ENCODE peak calls at places on chromosome 2, in eight cellular contexts. W, Q, V, D, T, H, X and Y are unnamed samples.

GRCh38 chr2:104853926-104854506 is at the start of gene POU3F3:
- DNase-seq in D (peak), V (no peak), W (peak), T (peak), Q (peak), H (peak), X (peak), Y (no peak)

GRCh38 chr2:38778686-38779082 is 674 bp downstream of the GEMIN6 start:
- DNase-seq in Q (no peak), W (no peak), X (no peak), D (no peak), H (no peak), T (no peak), V (no peak), Y (no peak)

GRCh38 chr2:176170606-176171005 is 13.5 kb downstream of the HOXD3 start:
- DNase-seq in V (no peak), T (no peak), D (no peak), H (no peak), X (no peak), W (no peak), Q (no peak), Y (no peak)

GRCh38 chr2:43484323-43484930 is 111.4 kb downstream of the THADA start:
- DNase-seq in X (peak), V (peak), H (peak), Q (no peak), D (no peak), T (peak), W (no peak), Y (peak)

GRCh38 chr2:240301256-240301795 is 134.1 kb upstream of the GPC1 start:
- DNase-seq in H (no peak), Q (peak), W (no peak), V (no peak), T (no peak), X (no peak), D (peak), Y (no peak)

GRCh38 chr2:220192994-220193753 is 565.7 kb downstream of the SLC4A3 start:
- DNase-seq in T (peak), V (peak), X (no peak), Q (no peak), H (no peak), D (no peak), W (no peak), Y (no peak)

GRCh38 chr2:54968561-54969218 is 81.6 kb downstream of the RTN4 start:
- DNase-seq in T (no peak), H (no peak), V (no peak), Q (no peak), D (no peak), X (no peak), W (no peak), Y (no peak)

GRCh38 chr2:240259924-240260529 is 119.6 kb upstream of the OTOS start:
- DNase-seq in X (no peak), D (no peak), H (no peak), W (no peak), T (no peak), V (no peak), Q (no peak), Y (no peak)

GRCh38 chr2:60976875-60977561 is 40.5 kb upstream of the PEX13 start:
- DNase-seq in T (no peak), X (no peak), V (no peak), D (no peak), W (no peak), Q (no peak), H (no peak), Y (no peak)

GRCh38 chr2:104872034-104872865 is 18.3 kb downstream of the POU3F3 start:
- DNase-seq in V (no peak), Q (peak), T (peak), H (no peak), W (peak), D (no peak), X (peak), Y (no peak)

GRCh38 chr2:21640046-21640445 is 516.3 kb downstream of the TDRD15 start:
- DNase-seq in D (no peak), T (no peak), X (no peak), W (no peak), Q (no peak), H (no peak), V (no peak), Y (no peak)

GRCh38 chr2:68722712-68723111 is 11.9 kb upstream of the ARHGAP25 start:
- DNase-seq in W (no peak), X (no peak), H (no peak), T (no peak), Q (peak), V (no peak), D (no peak), Y (no peak)

GRCh38 chr2:161237397-161238263 is 70.6 kb upstream of the PSMD14 start:
- DNase-seq in W (no peak), T (peak), D (no peak), Q (peak), X (peak), H (peak), V (peak), Y (no peak)

GRCh38 chr2:15367205-15367604 is 193.9 kb downstream of the NBAS start:
- DNase-seq in D (no peak), W (no peak), H (no peak), V (no peak), Q (no peak), X (no peak), T (no peak), Y (no peak)

GRCh38 chr2:179669196-179669595 is 192.2 kb downstream of the ZNF385B start:
- DNase-seq in Q (no peak), X (no peak), H (no peak), W (no peak), T (no peak), D (no peak), V (no peak), Y (no peak)

GRCh38 chr2:241137276-241138190 is 11.7 kb downstream of the PASK start:
- DNase-seq in Q (no peak), T (no peak), H (no peak), D (no peak), W (no peak), V (no peak), X (no peak), Y (no peak)

GRCh38 chr2:159613515-159614336 is 2.6 kb downstream of the BAZ2B start:
- DNase-seq in W (no peak), V (no peak), D (no peak), H (peak), Q (no peak), X (no peak), T (peak), Y (no peak)

GRCh38 chr2:157292853-157293252 is 32.8 kb downstream of the ERMN start:
- DNase-seq in H (no peak), X (no peak), W (no peak), Q (no peak), V (no peak), T (no peak), D (no peak), Y (no peak)

GRCh38 chr2:239469101-239469960 is 68.5 kb upstream of the HDAC4 start:
- DNase-seq in Q (peak), T (no peak), X (no peak), H (no peak), D (no peak), W (no peak), V (no peak), Y (no peak)

GRCh38 chr2:157875720-157876065 is 437 bp downstream of the ACVR1 start:
- DNase-seq in X (peak), W (peak), T (peak), D (peak), H (peak), V (peak), Q (no peak), Y (peak)

GRCh38 chr2:29110916-29111315 is 4.3 kb upstream of the CLIP4 start:
- DNase-seq in H (peak), W (no peak), D (no peak), Q (no peak), V (peak), X (no peak), T (peak), Y (no peak)

GRCh38 chr2:11158916-11159573 is 3.8 kb downstream of the SLC66A3 start:
- DNase-seq in X (peak), T (no peak), Q (no peak), V (no peak), H (no peak), D (no peak), W (no peak), Y (no peak)

GRCh38 chr2:130390460-130391057 is 34.7 kb downstream of the PTPN18 start:
- DNase-seq in W (no peak), Q (no peak), V (no peak), D (no peak), X (no peak), H (no peak), T (no peak), Y (peak)

GRCh38 chr2:151526572-151527090 is 116.9 kb downstream of the RIF1 start:
- DNase-seq in D (no peak), V (no peak), X (no peak), Q (no peak), W (no peak), T (no peak), H (no peak), Y (no peak)

GRCh38 chr2:151251012-151251411 is 10.7 kb downstream of the RBM43 start:
- DNase-seq in W (no peak), V (no peak), X (no peak), T (peak), D (no peak), H (no peak), Q (no peak), Y (no peak)

GRCh38 chr2:176126929-176127768 is 2.4 kb upstream of the HOXD8 start:
- DNase-seq in V (no peak), Q (peak), H (peak), X (peak), D (peak), T (peak), W (peak), Y (peak)

GRCh38 chr2:40367652-40368051 is 84.2 kb downstream of the SLC8A1 start:
- DNase-seq in X (no peak), W (no peak), D (no peak), T (peak), V (no peak), H (no peak), Q (no peak), Y (no peak)

GRCh38 chr2:178101321-178102079 is 10.7 kb upstream of the RBM45 start:
- DNase-seq in V (peak), T (no peak), Q (no peak), D (no peak), H (no peak), X (no peak), W (no peak), Y (no peak)

DNA sequence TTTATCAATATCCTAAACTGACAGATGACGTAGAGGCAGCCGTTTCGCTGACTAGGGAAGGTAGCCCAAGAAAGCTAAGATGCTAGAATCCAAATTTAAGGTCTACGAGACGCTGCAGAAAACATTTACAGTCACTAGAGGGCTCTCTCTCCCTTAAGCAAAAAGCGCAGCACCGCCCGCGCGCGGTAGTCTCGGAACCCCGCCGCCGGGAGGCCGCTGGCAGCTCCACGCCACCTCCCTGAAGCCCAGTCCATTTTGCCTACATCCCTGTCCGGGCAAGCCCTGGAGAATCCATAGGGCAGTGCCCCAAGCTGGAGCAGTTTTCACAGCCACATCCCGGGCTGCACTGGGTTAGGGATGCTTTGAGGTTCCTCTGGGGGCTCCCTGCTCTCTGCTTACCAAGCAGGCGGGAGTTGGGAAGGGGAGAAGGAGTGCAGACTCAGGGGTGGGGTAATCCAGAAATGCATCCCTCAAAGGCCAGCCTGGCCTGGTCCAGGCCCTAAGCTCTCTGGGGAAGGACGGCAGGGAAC is 1.5 kb upstream of the DPYSL5 start:
- DNase-seq in W (peak), H (peak), T (peak), X (peak), V (peak), Q (peak), D (peak), Y (peak)
- TF ChIP-seq CTCF in W (peak), H (peak), T (peak), X (peak), V (peak), Q (peak), D (peak), Y (peak)

GRCh38 chr2:102397167-102397566 is 25.8 kb upstream of the IL18RAP start:
- DNase-seq in D (no peak), X (no peak), Q (no peak), T (no peak), W (no peak), H (no peak), V (no peak), Y (no peak)
- TF ChIP-seq CTCF in D (no peak), X (no peak), Q (no peak), T (no peak), W (no peak), H (no peak), V (no peak), Y (no peak)

GRCh38 chr2:62379576-62379975 is 126.4 kb downstream of the TMEM17 start:
- DNase-seq in Q (no peak), T (no peak), V (no peak), H (no peak), X (no peak), D (no peak), W (no peak), Y (no peak)
- TF ChIP-seq CTCF in Q (no peak), T (no peak), V (no peak), H (no peak), X (no peak), D (no peak), W (no peak), Y (no peak)

GRCh38 chr2:119174216-119174992 is 15.9 kb upstream of the C1QL2 start:
- DNase-seq in T (no peak), V (peak), H (peak), D (peak), W (peak), Q (peak), X (peak), Y (no peak)
- TF ChIP-seq CTCF in T (peak), V (peak), H (peak), D (peak), W (peak), Q (peak), X (peak), Y (peak)

GRCh38 chr2:85503168-85503610 is 35.8 kb upstream of the MAT2A start:
- DNase-seq in V (no peak), W (no peak), H (peak), Q (no peak), T (no peak), X (no peak), D (no peak), Y (no peak)
- TF ChIP-seq CTCF in V (no peak), W (no peak), H (peak), Q (no peak), T (no peak), X (no peak), D (no peak), Y (no peak)

DNA sequence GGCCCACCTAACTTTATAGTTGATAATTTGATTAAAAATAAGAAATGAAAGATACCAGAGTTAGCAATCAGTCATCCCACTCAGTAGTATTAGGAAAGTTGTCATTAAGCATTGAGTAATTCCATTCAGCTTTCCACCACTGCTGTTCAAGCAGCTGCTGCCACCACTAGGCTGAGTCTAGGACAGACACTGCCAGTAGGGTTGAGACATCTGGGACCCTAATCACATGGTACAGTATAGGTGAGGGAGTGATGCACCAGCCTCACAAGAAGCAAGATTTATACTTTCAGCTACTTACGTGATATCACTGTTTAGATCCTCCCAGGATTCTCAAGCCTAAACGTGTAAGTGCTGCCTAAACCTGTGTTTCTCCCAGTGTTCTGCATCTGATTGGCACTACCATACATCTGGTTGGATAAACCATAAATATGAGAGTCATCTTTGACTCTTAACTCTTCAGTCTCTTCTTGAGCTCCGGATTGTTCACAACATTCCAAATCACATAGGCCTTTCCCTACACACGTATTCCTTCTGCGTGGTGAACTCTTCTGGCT is 3.2 kb downstream of the UBXN4 start:
- DNase-seq in Q (peak), H (peak), W (no peak), V (peak), T (peak), D (no peak), X (no peak), Y (no peak)
- TF ChIP-seq CTCF in Q (peak), H (peak), W (peak), V (no peak), T (peak), D (no peak), X (no peak), Y (no peak)

DNA sequence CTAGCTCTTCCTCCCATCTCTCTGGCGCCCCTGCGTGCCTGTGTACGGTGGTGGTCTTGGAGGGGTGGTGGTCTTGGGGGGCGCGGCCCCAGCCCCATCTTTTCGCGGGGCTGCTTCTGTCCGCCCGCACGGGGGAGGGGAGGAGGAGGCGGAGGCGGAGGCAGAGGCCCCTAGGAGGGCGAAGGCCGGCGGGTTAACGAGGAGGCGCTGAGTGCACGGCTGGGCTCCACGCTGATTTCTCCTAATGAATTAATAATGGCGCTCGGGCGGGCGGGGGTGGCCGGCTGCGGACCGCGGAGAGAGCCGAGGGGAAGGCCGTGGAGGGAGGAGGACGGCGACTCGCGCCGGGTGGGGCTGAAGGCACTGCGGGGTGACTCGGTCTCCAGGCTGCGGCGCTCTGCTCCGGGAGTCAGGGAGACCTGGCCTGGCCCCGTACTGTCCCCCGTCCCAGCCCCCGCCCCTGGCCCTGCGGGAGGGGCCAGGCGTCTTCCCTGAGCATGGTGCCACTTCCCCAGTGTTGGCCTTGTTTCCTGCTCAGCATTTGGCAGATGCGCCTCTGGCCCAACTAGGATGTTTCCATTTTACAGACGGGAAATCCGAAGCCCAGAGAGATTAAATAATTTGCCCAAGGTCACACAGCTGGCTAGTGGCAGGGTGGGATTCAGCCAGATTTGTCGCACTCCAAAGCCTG is 6.0 kb downstream of the GAREM2 start:
- DNase-seq in D (no peak), W (no peak), T (no peak), X (peak), V (no peak), H (peak), Q (peak), Y (no peak)
- TF ChIP-seq CTCF in D (no peak), W (no peak), T (no peak), X (no peak), V (no peak), H (no peak), Q (no peak), Y (no peak)

GRCh38 chr2:101349893-101350662 is 37.2 kb downstream of the CREG2 start:
- DNase-seq in H (peak), W (no peak), V (no peak), X (no peak), D (no peak), Q (no peak), T (peak), Y (no peak)
- TF ChIP-seq CTCF in H (peak), W (peak), V (no peak), X (peak), D (no peak), Q (peak), T (peak), Y (no peak)

GRCh38 chr2:10079192-10079930 is 850 bp downstream of the CYS1 start:
- DNase-seq in Q (peak), H (peak), W (no peak), T (peak), X (peak), D (no peak), V (peak), Y (peak)

GRCh38 chr2:10078001-10078400 is 2.2 kb downstream of the CYS1 start:
- DNase-seq in Q (no peak), D (no peak), V (no peak), T (no peak), X (no peak), H (no peak), W (no peak), Y (no peak)

GRCh38 chr2:10078704-10079191 is 1.5 kb downstream of the CYS1 start:
- DNase-seq in Q (no peak), X (no peak), T (no peak), D (no peak), W (no peak), H (no peak), V (no peak), Y (no peak)

GRCh38 chr2:10080536-10081304 is 509 bp upstream of the CYS1 start:
- DNase-seq in W (no peak), D (no peak), X (peak), H (peak), T (peak), Q (no peak), V (no peak), Y (no peak)

DNA sequence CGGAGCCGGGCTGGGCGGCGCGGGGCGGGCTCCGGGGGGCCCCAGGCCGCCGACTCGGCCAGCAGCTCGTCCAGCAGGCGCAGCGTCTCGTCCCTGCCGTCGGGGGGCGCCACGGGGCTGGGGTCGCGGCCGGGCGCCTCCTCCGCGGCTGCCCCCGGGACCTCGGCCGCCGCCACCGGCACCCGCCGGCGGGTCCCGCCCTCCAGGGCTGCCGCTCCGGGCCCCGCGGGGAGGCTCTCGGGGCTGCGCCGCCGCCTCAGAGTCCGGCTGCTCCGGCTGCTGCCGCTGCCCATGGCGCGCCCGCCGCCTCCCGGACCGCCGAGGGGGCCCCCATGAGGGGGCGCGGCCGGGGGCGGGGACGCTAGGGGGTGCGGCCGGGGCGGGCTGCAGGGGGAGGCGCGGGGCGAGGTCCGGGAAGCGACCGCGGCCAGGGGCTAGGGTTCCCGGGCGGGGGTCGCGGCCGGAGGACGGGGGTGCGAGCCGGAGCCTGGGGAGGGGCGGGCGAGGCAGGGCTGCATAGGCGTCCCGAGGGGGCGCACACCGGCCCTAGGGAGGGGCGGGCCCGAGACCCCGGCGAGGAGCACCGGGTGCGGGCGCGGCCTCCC is at the start of gene CYS1:
- DNase-seq in Q (peak), D (no peak), X (peak), V (peak), T (no peak), H (peak), W (peak), Y (no peak)
- TF ChIP-seq CTCF in Q (no peak), D (no peak), X (no peak), V (peak), T (peak), H (no peak), W (peak), Y (no peak)